ENCODE peak calls at places on chromosome 16, in four cellular contexts. G is GM10248; J is heart right ventricle; C is CD4-positive, alpha-beta T cell. D is an unnamed sample.

GRCh38 chr16:7372095-7372494 is 39.5 kb downstream of the RBFOX1 start:
- DNase-seq in C (no peak), G (no peak), J (no peak), D (no peak)

GRCh38 chr16:1548727-1549126 is 15.3 kb downstream of the TMEM204 start:
- DNase-seq in C (no peak), J (no peak), G (no peak), D (no peak)

GRCh38 chr16:3774156-3774767 is 56.9 kb upstream of the TRAP1 start:
- DNase-seq in C (no peak), J (peak), G (no peak), D (no peak)

GRCh38 chr16:4218202-4218601 is 23.7 kb downstream of the SRL start:
- DNase-seq in J (no peak), G (no peak), C (no peak), D (no peak)

GRCh38 chr16:19292186-19292585 is 6.7 kb downstream of the CLEC19A start:
- DNase-seq in J (no peak), C (no peak), G (no peak), D (no peak)

GRCh38 chr16:9102379-9102778 is 10.9 kb downstream of the HAPSTR1 start:
- DNase-seq in G (no peak), J (no peak), C (no peak), D (peak)

GRCh38 chr16:46972971-46973456 is 460 bp downstream of the DNAJA2 start:
- DNase-seq in C (peak), J (peak), G (peak), D (no peak)

GRCh38 chr16:77789085-77789611 is 784 bp downstream of the VAT1L start:
- DNase-seq in G (no peak), C (no peak), J (no peak), D (no peak)

GRCh38 chr16:86403056-86403455 is 107.3 kb upstream of the FOXF1 start:
- DNase-seq in J (no peak), G (no peak), C (no peak), D (no peak)

GRCh38 chr16:79639576-79640311 is 39.2 kb upstream of the MAF start:
- DNase-seq in J (no peak), C (no peak), G (no peak), D (no peak)

GRCh38 chr16:26987631-26988030 is 79.1 kb upstream of the C16orf82 start:
- DNase-seq in C (no peak), G (no peak), J (no peak), D (peak)

GRCh38 chr16:17162560-17162959 is 308.2 kb downstream of the XYLT1 start:
- DNase-seq in G (no peak), J (no peak), C (no peak), D (no peak)

GRCh38 chr16:56977256-56977655 is 12.1 kb upstream of the NLRC5 start:
- DNase-seq in J (no peak), C (no peak), G (no peak), D (no peak)

GRCh38 chr16:72823961-72824490 is 223.9 kb downstream of the ZFHX3 start:
- DNase-seq in G (no peak), C (no peak), J (no peak), D (no peak)

GRCh38 chr16:23862556-23862955 is 26.8 kb downstream of the PRKCB start:
- DNase-seq in G (no peak), J (no peak), C (no peak), D (no peak)

GRCh38 chr16:49593423-49594040 is 219.9 kb downstream of the C16orf78 start:
- DNase-seq in G (no peak), J (no peak), C (no peak), D (no peak)

GRCh38 chr16:58027341-58028167 is 2.0 kb downstream of the MMP15 start:
- DNase-seq in C (no peak), J (peak), G (no peak), D (no peak)

GRCh38 chr16:22318690-22319358 is 21.6 kb downstream of the POLR3E start:
- DNase-seq in G (peak), J (no peak), C (peak), D (no peak)

GRCh38 chr16:69089091-69089912 is 16.2 kb upstream of the HAS3 start:
- DNase-seq in G (no peak), C (no peak), J (no peak), D (no peak)

GRCh38 chr16:48622456-48623303 is 12.7 kb upstream of the N4BP1 start:
- DNase-seq in G (no peak), C (no peak), J (no peak), D (no peak)

GRCh38 chr16:50267151-50267631 is 840 bp downstream of the ADCY7 start:
- DNase-seq in J (no peak), G (no peak), C (no peak), D (no peak)

GRCh38 chr16:89217388-89218191 is at the start of gene ZNF778:
- DNase-seq in J (peak), G (peak), C (peak), D (peak)

GRCh38 chr16:89219365-89219764 is 1.9 kb downstream of the ZNF778 start:
- DNase-seq in J (no peak), G (no peak), C (no peak), D (no peak)

GRCh38 chr16:89224665-89225064 is 7.2 kb downstream of the ZNF778 start:
- DNase-seq in J (no peak), G (no peak), C (no peak), D (no peak)

GRCh38 chr16:89221604-89222003 is 4.1 kb downstream of the ZNF778 start:
- DNase-seq in C (no peak), J (no peak), G (no peak), D (no peak)

GRCh38 chr16:89222931-89223330 is 5.4 kb downstream of the ZNF778 start:
- DNase-seq in G (no peak), J (no peak), C (no peak), D (no peak)
- TF ChIP-seq CTCF in G (no peak), J (no peak), C (no peak), D (no peak)

DNA sequence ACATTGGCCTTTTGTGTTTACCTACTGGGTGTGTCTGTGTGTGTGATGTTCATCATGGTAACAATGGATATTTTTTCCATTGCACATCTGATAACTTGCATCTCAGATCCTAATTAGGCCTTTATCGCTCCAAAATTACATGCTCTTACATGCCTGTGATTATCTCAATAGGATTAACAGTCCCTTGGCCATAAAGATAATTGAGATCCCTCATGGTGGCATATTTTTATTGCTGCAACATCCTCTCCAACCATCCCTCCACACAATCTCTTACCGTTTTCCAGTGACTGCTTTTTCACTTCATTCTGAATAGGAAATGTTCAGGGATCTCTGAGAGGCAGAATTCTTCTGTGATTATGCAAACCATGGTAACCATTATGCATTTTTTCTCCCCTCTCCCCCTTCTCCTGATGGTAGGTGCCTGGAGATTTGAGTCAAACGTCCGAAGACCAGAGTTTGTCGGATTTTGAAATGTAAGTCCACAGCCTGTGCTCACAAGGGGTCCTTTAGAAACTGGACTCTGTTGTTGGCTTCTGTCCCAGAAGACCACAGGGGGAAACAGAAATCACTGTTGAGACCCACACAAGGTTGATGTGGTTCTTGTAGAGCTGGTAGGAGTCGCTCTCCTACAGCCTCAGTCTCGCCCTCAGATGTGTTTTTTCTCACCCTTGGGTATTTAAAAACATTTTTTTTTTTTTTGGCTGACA is 405.5 kb downstream of the CPPED1 start:
- DNase-seq in J (no peak), G (no peak), C (no peak), D (no peak)
- TF ChIP-seq CTCF in J (no peak), G (no peak), C (no peak), D (no peak)

GRCh38 chr16:13552062-13552959 is 367.6 kb upstream of the ERCC4 start:
- DNase-seq in J (no peak), G (no peak), C (no peak), D (no peak)
- TF ChIP-seq CTCF in J (no peak), G (no peak), C (no peak), D (no peak)

GRCh38 chr16:287298-287811 is 4.4 kb downstream of the PDIA2 start:
- DNase-seq in G (no peak), C (no peak), J (no peak), D (no peak)
- TF ChIP-seq CTCF in G (no peak), C (no peak), J (no peak), D (no peak)